ENCODE peak calls at places on chromosomes 16 and 17, in ten cellular contexts. One of them, this sample, is unnamed.

GRCh38 chr16:65375651-65376050 is 253.8 kb upstream of the CDH11 start:
- DNase-seq in T-helper 9 cell: no peak
- DNase-seq in NCI-H1417 treated with DMSO at 0.1 percent for 48 hours: no peak
- DNase-seq in Peyer's patch: no peak
- DNase-seq in WERI-Rb-1: no peak
- DNase-seq in hypothalamus: no peak
- DNase-seq in stimulated activated CD4-positive, alpha-beta T cell treated with anti-CD3 and anti-CD28 coated beads, Interleukin-12 subunit alpha, Interleukin-12 subunit beta, amount 100 ng/mL, for 4 hours: no peak
- DNase-seq in stimulated activated CD8-positive, alpha-beta memory T cell treated with anti-CD3 and anti-CD28 coated beads, Interleukin-4, amount 100 ng/mL, for 1 hour: no peak
- DNase-seq in T-helper 1 cell: no peak
- DNase-seq in cardiac septum: no peak
- DNase-seq in this sample: peak; percentile 61

GRCh38 chr16:57807968-57808528 is 5.8 kb upstream of the KIFC3 start:
- DNase-seq in stimulated activated CD4-positive, alpha-beta T cell treated with anti-CD3 and anti-CD28 coated beads, Interleukin-12 subunit alpha, Interleukin-12 subunit beta, amount 100 ng/mL, for 4 hours: peak; percentile 68
- DNase-seq in NCI-H1417 treated with DMSO at 0.1 percent for 48 hours: no peak
- DNase-seq in T-helper 9 cell: peak; percentile 50
- DNase-seq in cardiac septum: peak; percentile 93
- DNase-seq in stimulated activated CD8-positive, alpha-beta memory T cell treated with anti-CD3 and anti-CD28 coated beads, Interleukin-4, amount 100 ng/mL, for 1 hour: no peak
- DNase-seq in hypothalamus: peak; percentile 68
- DNase-seq in Peyer's patch: peak; percentile 90
- DNase-seq in WERI-Rb-1: peak; percentile 30
- DNase-seq in T-helper 1 cell: peak; percentile 36
- DNase-seq in this sample: peak; percentile 99

GRCh38 chr16:56514845-56515244 is 5.0 kb downstream of the BBS2 start:
- DNase-seq in hypothalamus: no peak
- DNase-seq in WERI-Rb-1: no peak
- DNase-seq in cardiac septum: no peak
- DNase-seq in NCI-H1417 treated with DMSO at 0.1 percent for 48 hours: no peak
- DNase-seq in T-helper 1 cell: no peak
- DNase-seq in stimulated activated CD4-positive, alpha-beta T cell treated with anti-CD3 and anti-CD28 coated beads, Interleukin-12 subunit alpha, Interleukin-12 subunit beta, amount 100 ng/mL, for 4 hours: no peak
- DNase-seq in stimulated activated CD8-positive, alpha-beta memory T cell treated with anti-CD3 and anti-CD28 coated beads, Interleukin-4, amount 100 ng/mL, for 1 hour: no peak
- DNase-seq in T-helper 9 cell: no peak
- DNase-seq in Peyer's patch: no peak
- DNase-seq in this sample: no peak

GRCh38 chr17:76547183-76547641 is 7.4 kb downstream of the PRCD start:
- DNase-seq in Peyer's patch: peak; percentile 84
- DNase-seq in stimulated activated CD8-positive, alpha-beta memory T cell treated with anti-CD3 and anti-CD28 coated beads, Interleukin-4, amount 100 ng/mL, for 1 hour: peak; percentile 38
- DNase-seq in T-helper 1 cell: peak; percentile 40
- DNase-seq in WERI-Rb-1: peak; percentile 91
- DNase-seq in T-helper 9 cell: peak; percentile 49
- DNase-seq in hypothalamus: peak; percentile 64
- DNase-seq in cardiac septum: peak; percentile 76
- DNase-seq in NCI-H1417 treated with DMSO at 0.1 percent for 48 hours: no peak
- DNase-seq in stimulated activated CD4-positive, alpha-beta T cell treated with anti-CD3 and anti-CD28 coated beads, Interleukin-12 subunit alpha, Interleukin-12 subunit beta, amount 100 ng/mL, for 4 hours: no peak
- DNase-seq in this sample: peak; percentile 92

GRCh38 chr17:79831367-79832210 is 7.7 kb downstream of the CBX4 start:
- DNase-seq in T-helper 1 cell: no peak
- DNase-seq in stimulated activated CD4-positive, alpha-beta T cell treated with anti-CD3 and anti-CD28 coated beads, Interleukin-12 subunit alpha, Interleukin-12 subunit beta, amount 100 ng/mL, for 4 hours: no peak
- DNase-seq in hypothalamus: peak; percentile 81
- DNase-seq in NCI-H1417 treated with DMSO at 0.1 percent for 48 hours: no peak
- DNase-seq in cardiac septum: peak; percentile 85
- DNase-seq in Peyer's patch: no peak
- DNase-seq in T-helper 9 cell: no peak
- DNase-seq in stimulated activated CD8-positive, alpha-beta memory T cell treated with anti-CD3 and anti-CD28 coated beads, Interleukin-4, amount 100 ng/mL, for 1 hour: no peak
- DNase-seq in WERI-Rb-1: no peak
- DNase-seq in this sample: no peak

GRCh38 chr16:80947239-80947638 is 59.4 kb downstream of the CMC2 start:
- DNase-seq in T-helper 9 cell: no peak
- DNase-seq in stimulated activated CD4-positive, alpha-beta T cell treated with anti-CD3 and anti-CD28 coated beads, Interleukin-12 subunit alpha, Interleukin-12 subunit beta, amount 100 ng/mL, for 4 hours: no peak
- DNase-seq in WERI-Rb-1: no peak
- DNase-seq in stimulated activated CD8-positive, alpha-beta memory T cell treated with anti-CD3 and anti-CD28 coated beads, Interleukin-4, amount 100 ng/mL, for 1 hour: no peak
- DNase-seq in T-helper 1 cell: no peak
- DNase-seq in cardiac septum: no peak
- DNase-seq in hypothalamus: no peak
- DNase-seq in Peyer's patch: no peak
- DNase-seq in NCI-H1417 treated with DMSO at 0.1 percent for 48 hours: no peak
- DNase-seq in this sample: no peak

GRCh38 chr17:31654936-31655335 is 204.1 kb downstream of the COPRS start:
- DNase-seq in hypothalamus: no peak
- DNase-seq in stimulated activated CD4-positive, alpha-beta T cell treated with anti-CD3 and anti-CD28 coated beads, Interleukin-12 subunit alpha, Interleukin-12 subunit beta, amount 100 ng/mL, for 4 hours: no peak
- DNase-seq in T-helper 9 cell: no peak
- DNase-seq in cardiac septum: no peak
- DNase-seq in stimulated activated CD8-positive, alpha-beta memory T cell treated with anti-CD3 and anti-CD28 coated beads, Interleukin-4, amount 100 ng/mL, for 1 hour: peak; percentile 2
- DNase-seq in NCI-H1417 treated with DMSO at 0.1 percent for 48 hours: no peak
- DNase-seq in Peyer's patch: no peak
- DNase-seq in T-helper 1 cell: no peak
- DNase-seq in WERI-Rb-1: no peak
- DNase-seq in this sample: peak; percentile 51

GRCh38 chr16:12229759-12230594 is 253.4 kb downstream of the SNX29 start:
- DNase-seq in stimulated activated CD8-positive, alpha-beta memory T cell treated with anti-CD3 and anti-CD28 coated beads, Interleukin-4, amount 100 ng/mL, for 1 hour: no peak
- DNase-seq in NCI-H1417 treated with DMSO at 0.1 percent for 48 hours: peak; percentile 49
- DNase-seq in hypothalamus: no peak
- DNase-seq in T-helper 1 cell: no peak
- DNase-seq in WERI-Rb-1: no peak
- DNase-seq in T-helper 9 cell: no peak
- DNase-seq in Peyer's patch: no peak
- DNase-seq in stimulated activated CD4-positive, alpha-beta T cell treated with anti-CD3 and anti-CD28 coated beads, Interleukin-12 subunit alpha, Interleukin-12 subunit beta, amount 100 ng/mL, for 4 hours: no peak
- DNase-seq in cardiac septum: no peak
- DNase-seq in this sample: no peak

GRCh38 chr17:55743103-55743679 is 7.7 kb upstream of the PCTP start:
- DNase-seq in cardiac septum: no peak
- DNase-seq in NCI-H1417 treated with DMSO at 0.1 percent for 48 hours: no peak
- DNase-seq in hypothalamus: no peak
- DNase-seq in T-helper 9 cell: no peak
- DNase-seq in stimulated activated CD8-positive, alpha-beta memory T cell treated with anti-CD3 and anti-CD28 coated beads, Interleukin-4, amount 100 ng/mL, for 1 hour: no peak
- DNase-seq in T-helper 1 cell: no peak
- DNase-seq in stimulated activated CD4-positive, alpha-beta T cell treated with anti-CD3 and anti-CD28 coated beads, Interleukin-12 subunit alpha, Interleukin-12 subunit beta, amount 100 ng/mL, for 4 hours: no peak
- DNase-seq in Peyer's patch: peak; percentile 92
- DNase-seq in WERI-Rb-1: no peak
- DNase-seq in this sample: peak; percentile 67

GRCh38 chr17:81518113-81518784 is 5.7 kb upstream of the ACTG1 start:
- DNase-seq in T-helper 9 cell: no peak
- DNase-seq in cardiac septum: no peak
- DNase-seq in stimulated activated CD4-positive, alpha-beta T cell treated with anti-CD3 and anti-CD28 coated beads, Interleukin-12 subunit alpha, Interleukin-12 subunit beta, amount 100 ng/mL, for 4 hours: no peak
- DNase-seq in hypothalamus: no peak
- DNase-seq in NCI-H1417 treated with DMSO at 0.1 percent for 48 hours: no peak
- DNase-seq in stimulated activated CD8-positive, alpha-beta memory T cell treated with anti-CD3 and anti-CD28 coated beads, Interleukin-4, amount 100 ng/mL, for 1 hour: no peak
- DNase-seq in WERI-Rb-1: peak; percentile 83
- DNase-seq in T-helper 1 cell: no peak
- DNase-seq in Peyer's patch: peak; percentile 49
- DNase-seq in this sample: no peak

GRCh38 chr16:77657016-77657415 is 65.3 kb upstream of the NUDT7 start:
- DNase-seq in NCI-H1417 treated with DMSO at 0.1 percent for 48 hours: no peak
- DNase-seq in stimulated activated CD4-positive, alpha-beta T cell treated with anti-CD3 and anti-CD28 coated beads, Interleukin-12 subunit alpha, Interleukin-12 subunit beta, amount 100 ng/mL, for 4 hours: no peak
- DNase-seq in T-helper 9 cell: no peak
- DNase-seq in T-helper 1 cell: no peak
- DNase-seq in stimulated activated CD8-positive, alpha-beta memory T cell treated with anti-CD3 and anti-CD28 coated beads, Interleukin-4, amount 100 ng/mL, for 1 hour: no peak
- DNase-seq in hypothalamus: no peak
- DNase-seq in cardiac septum: no peak
- DNase-seq in WERI-Rb-1: no peak
- DNase-seq in Peyer's patch: no peak
- DNase-seq in this sample: peak; percentile 57

This sample was measured in HT1080.